ENCODE peak calls at places on chromosomes 3 and 15, in eight cellular contexts. I is activated CD8-positive, alpha-beta memory T cell treated with anti-CD3 and anti-CD28 coated beads for 24 hours; H is WTC11; R is RWPE2; D is NB4; B is SJSA1; T is activated T-helper 1 cell treated with Interleukin-2 at 50 U/mL for 16 hours; M is substantia nigra. O is an unnamed sample.

GRCh38 chr15:98289747-98290146 is 329.2 kb downstream of the ARRDC4 start:
- DNase-seq in R (no peak), B (no peak), I (no peak), H (no peak), M (no peak), D (no peak), T (no peak), O (no peak)

GRCh38 chr15:67063689-67064606 is 1.5 kb upstream of the SMAD3 start:
- DNase-seq in I (no peak), H (peak; percentile 69), T (no peak), D (peak; percentile 94), B (no peak), M (no peak), R (no peak), O (peak; percentile 89)

GRCh38 chr3:132418916-132419315 is 1.6 kb downstream of the DNAJC13 start:
- DNase-seq in I (no peak), D (peak; percentile 57), H (no peak), B (no peak), R (no peak), M (no peak), T (no peak), O (no peak)

GRCh38 chr15:62297933-62298332 is 132.8 kb upstream of the C2CD4B start:
- DNase-seq in T (no peak), H (no peak), B (no peak), R (no peak), D (no peak), M (no peak), I (no peak), O (no peak)

GRCh38 chr3:29373016-29373690 is 92.3 kb downstream of the RBMS3 start:
- DNase-seq in H (no peak), M (no peak), R (no peak), T (no peak), B (no peak), D (no peak), I (no peak), O (no peak)

GRCh38 chr3:130276203-130276803 is 69.2 kb upstream of the COL6A5 start:
- DNase-seq in T (no peak), B (no peak), M (no peak), D (peak; percentile 60), I (no peak), H (no peak), R (no peak), O (peak; percentile 23)

GRCh38 chr3:126051741-126052140 is 32.2 kb downstream of the SLC41A3 start:
- DNase-seq in H (no peak), M (no peak), B (no peak), R (no peak), D (no peak), I (peak; percentile 21), T (no peak), O (no peak)

GRCh38 chr15:25374143-25374542 is 64.7 kb downstream of the UBE3A start:
- DNase-seq in T (no peak), H (no peak), B (no peak), D (no peak), M (no peak), I (no peak), R (no peak), O (no peak)

GRCh38 chr3:50365842-50366220 is 6.5 kb upstream of the TMEM115 start:
- DNase-seq in D (no peak), I (no peak), T (no peak), M (no peak), B (no peak), R (no peak), H (no peak), O (no peak)

GRCh38 chr3:139128803-139129202 is 84.1 kb upstream of the PRR23C start:
- DNase-seq in R (no peak), D (peak; percentile 59), B (no peak), M (no peak), T (no peak), H (no peak), I (no peak), O (no peak)

GRCh38 chr3:102532901-102533300 is 98.1 kb downstream of the ZPLD1 start:
- DNase-seq in M (no peak), T (no peak), H (no peak), I (no peak), R (no peak), D (peak; percentile 65), B (no peak), O (no peak)

GRCh38 chr3:72591522-72592421 is 256.5 kb downstream of the SHQ1 start:
- DNase-seq in T (no peak), M (no peak), B (peak; percentile 99), D (no peak), H (peak; percentile 55), R (no peak), I (no peak), O (no peak)

GRCh38 chr15:96392380-96393208 is 62.1 kb downstream of the NR2F2 start:
- DNase-seq in B (no peak), T (no peak), M (no peak), R (no peak), H (no peak), D (peak; percentile 25), I (no peak), O (no peak)

GRCh38 chr3:36428444-36428843 is 48.1 kb downstream of the STAC start:
- DNase-seq in T (no peak), M (no peak), I (no peak), B (no peak), H (no peak), D (no peak), R (no peak), O (no peak)

GRCh38 chr3:8506611-8507061 is 5.0 kb downstream of the LMCD1 start:
- DNase-seq in H (no peak), R (no peak), T (no peak), B (no peak), D (no peak), M (no peak), I (no peak), O (no peak)

GRCh38 chr15:91128028-91128427 is 28.0 kb downstream of the SV2B start:
- DNase-seq in H (no peak), M (no peak), B (no peak), I (no peak), D (no peak), T (no peak), R (no peak), O (no peak)

GRCh38 chr15:99536422-99537033 is 29.3 kb upstream of the MEF2A start:
- DNase-seq in H (no peak), D (no peak), I (no peak), T (no peak), M (no peak), B (peak; percentile 64), R (no peak), O (peak; percentile 76)

GRCh38 chr15:28103402-28103801 is 4.3 kb upstream of the OCA2 start:
- DNase-seq in D (no peak), B (no peak), T (no peak), M (no peak), H (no peak), I (no peak), R (peak; percentile 48), O (no peak)

GRCh38 chr3:13873818-13874217 is 6.1 kb downstream of the WNT7A start:
- DNase-seq in H (no peak), I (no peak), D (no peak), R (no peak), M (no peak), T (no peak), B (no peak), O (no peak)

GRCh38 chr3:111838133-111838532 is 20.9 kb upstream of the PHLDB2 start:
- DNase-seq in R (no peak), M (no peak), T (no peak), I (no peak), B (no peak), D (no peak), H (no peak), O (no peak)

GRCh38 chr3:128351476-128352085 is 115.1 kb downstream of the DNAJB8 start:
- DNase-seq in B (no peak), I (no peak), H (no peak), M (no peak), D (no peak), R (no peak), T (no peak), O (no peak)

GRCh38 chr3:120102232-120102631 is 8.0 kb upstream of the GSK3B start:
- DNase-seq in D (no peak), R (no peak), T (no peak), H (no peak), M (no peak), I (no peak), B (no peak), O (no peak)

GRCh38 chr3:184171562-184171961 is 3.1 kb upstream of the AP2M1 start:
- DNase-seq in B (peak; percentile 71), D (no peak), R (no peak), H (no peak), I (no peak), M (no peak), T (no peak), O (no peak)

GRCh38 chr3:9414822-9415221 is 17.4 kb downstream of the SETD5 start:
- DNase-seq in D (no peak), B (no peak), M (no peak), H (no peak), T (no peak), R (no peak), I (no peak), O (no peak)

GRCh38 chr3:178302966-178303930 is 233.0 kb upstream of the KCNMB2 start:
- DNase-seq in B (no peak), H (no peak), T (no peak), D (no peak), M (no peak), I (no peak), R (no peak), O (no peak)

GRCh38 chr3:52537165-52537635 is 795 bp downstream of the UQCC5 start:
- DNase-seq in T (no peak), D (no peak), H (no peak), I (no peak), B (no peak), R (no peak), M (no peak), O (no peak)

GRCh38 chr15:63015618-63016017 is 26.9 kb upstream of the TPM1 start:
- DNase-seq in D (no peak), H (no peak), R (no peak), M (no peak), I (no peak), T (no peak), B (no peak), O (no peak)

GRCh38 chr3:48013288-48013980 is 2.8 kb downstream of the MAP4 start:
- DNase-seq in R (no peak), I (no peak), H (no peak), B (no peak), D (no peak), M (no peak), T (no peak), O (peak; percentile 38)

GRCh38 chr3:136255672-136256406 is 5.7 kb downstream of the PCCB start:
- DNase-seq in D (no peak), R (no peak), B (no peak), M (no peak), H (no peak), T (no peak), I (peak; percentile 19), O (no peak)

GRCh38 chr15:25251700-25252390 is 187.0 kb downstream of the UBE3A start:
- DNase-seq in I (peak; percentile 44), B (no peak), H (peak; percentile 3), D (no peak), R (peak; percentile 65), T (no peak), M (no peak), O (no peak)

GRCh38 chr15:63070681-63071129 is 28.2 kb downstream of the TPM1 start:
- DNase-seq in M (no peak), H (no peak), T (no peak), B (no peak), R (no peak), I (no peak), D (no peak), O (no peak)

GRCh38 chr15:74283366-74283765 is 47.2 kb downstream of the CCDC33 start:
- DNase-seq in R (no peak), I (no peak), D (no peak), T (no peak), H (no peak), B (no peak), M (no peak), O (no peak)

GRCh38 chr15:43777293-43777819 is 590 bp upstream of the ELL3 start:
- DNase-seq in R (peak; percentile 90), I (peak; percentile 93), B (peak; percentile 81), H (peak; percentile 82), M (no peak), D (peak; percentile 86), T (peak; percentile 67), O (peak; percentile 77)

GRCh38 chr15:74794970-74795349 is 13.1 kb downstream of the CSK start:
- DNase-seq in H (no peak), I (no peak), R (no peak), M (no peak), B (no peak), D (no peak), T (no peak), O (no peak)